ENCODE peak calls at places on chromosome 21, in six cellular contexts. S, K, R, M, C and Q are unnamed samples.

GRCh38 chr21:26833460-26833939 is 11.7 kb downstream of the ADAMTS1 start:
- DNase-seq in S (no peak), K (no peak), R (no peak), M (no peak), C (no peak), Q (no peak)

GRCh38 chr21:42223826-42224575 is 5.1 kb downstream of the ABCG1 start:
- DNase-seq in S (no peak), K (no peak), R (no peak), M (no peak), C (no peak), Q (no peak)

GRCh38 chr21:38816400-38816973 is 10.8 kb downstream of the ETS2 start:
- DNase-seq in S (no peak), K (no peak), R (no peak), M (no peak), C (no peak), Q (no peak)

GRCh38 chr21:41024341-41025056 is 143.5 kb upstream of the BACE2 start:
- DNase-seq in S (no peak), K (no peak), R (no peak), M (no peak), C (no peak), Q (no peak)

GRCh38 chr21:41478319-41479177 is 29.4 kb downstream of the TMPRSS2 start:
- DNase-seq in S (no peak), K (peak; percentile 53), R (no peak), M (no peak), C (no peak), Q (no peak)

GRCh38 chr21:36323032-36323431 is 3.0 kb downstream of the MORC3 start:
- DNase-seq in S (no peak), K (no peak), R (peak; percentile 61), M (no peak), C (no peak), Q (no peak)

GRCh38 chr21:37845535-37845934 is 70.7 kb downstream of the KCNJ6 start:
- DNase-seq in S (no peak), K (no peak), R (no peak), M (no peak), C (no peak), Q (no peak)

GRCh38 chr21:42250422-42251403 is 31.8 kb downstream of the ABCG1 start:
- DNase-seq in S (no peak), K (no peak), R (no peak), M (no peak), C (no peak), Q (no peak)

GRCh38 chr21:42664614-42665013 is 11.2 kb downstream of the PDE9A start:
- DNase-seq in S (no peak), K (no peak), R (no peak), M (no peak), C (no peak), Q (no peak)

GRCh38 chr21:21232320-21232719 is 234.1 kb downstream of the NCAM2 start:
- DNase-seq in S (no peak), K (no peak), R (peak; percentile 30), M (no peak), C (no peak), Q (peak; percentile 32)

GRCh38 chr21:41868062-41868710 is 11.0 kb downstream of the PRDM15 start:
- DNase-seq in S (peak; percentile 79), K (no peak), R (no peak), M (no peak), C (no peak), Q (no peak)

GRCh38 chr21:42818328-42818749 is 61.0 kb downstream of the WDR4 start:
- DNase-seq in S (no peak), K (peak; percentile 80), R (peak; percentile 71), M (peak; percentile 33), C (peak; percentile 52), Q (peak; percentile 57)

GRCh38 chr21:38277501-38278111 is 20.8 kb downstream of the KCNJ15 start:
- DNase-seq in S (no peak), K (no peak), R (peak; percentile 51), M (no peak), C (no peak), Q (no peak)

GRCh38 chr21:26433386-26433785 is 139.7 kb downstream of the CYYR1 start:
- DNase-seq in S (no peak), K (no peak), R (no peak), M (no peak), C (no peak), Q (no peak)

GRCh38 chr21:27476696-27477095 is 509.8 kb upstream of the ADAMTS5 start:
- DNase-seq in S (no peak), K (no peak), R (no peak), M (no peak), C (no peak), Q (no peak)

GRCh38 chr21:45296638-45297037 is 8.9 kb upstream of the POFUT2 start:
- DNase-seq in S (no peak), K (no peak), R (no peak), M (no peak), C (no peak), Q (no peak)
- H3K4me1 ChIP-seq in S (peaks cover 3% of the 10 kb centered on the region), K (peaks cover 9% of the 10 kb centered on the region), R (peaks cover 62% of the 10 kb centered on the region), M (peaks cover 17% of the 10 kb centered on the region), C (peaks cover 73% of the 10 kb centered on the region), Q (peaks cover 50% of the 10 kb centered on the region)

GRCh38 chr21:32349333-32349944 is 43.4 kb downstream of the URB1 start:
- DNase-seq in S (no peak), K (no peak), R (no peak), M (no peak), C (no peak), Q (no peak)
- H3K36me3 ChIP-seq in S (peaks cover 51% of the 10 kb centered on the region), K (peaks cover 81% of the 10 kb centered on the region), R (peaks cover 100% of the 10 kb centered on the region), M (peaks cover 83% of the 10 kb centered on the region), C (peaks cover 97% of the 10 kb centered on the region), Q (peaks cover 99% of the 10 kb centered on the region)

GRCh38 chr21:16708431-16708830 is 804.4 kb upstream of the CXADR start:
- DNase-seq in S (no peak), K (no peak), R (no peak), M (no peak), C (no peak), Q (no peak)

GRCh38 chr21:16713331-16714114 is 799.3 kb upstream of the CXADR start:
- DNase-seq in S (no peak), K (no peak), R (no peak), M (no peak), C (no peak), Q (no peak)

GRCh38 chr21:16707274-16707673 is 805.6 kb upstream of the CXADR start:
- DNase-seq in S (no peak), K (no peak), R (no peak), M (no peak), C (no peak), Q (no peak)

GRCh38 chr21:16709866-16710550 is 802.8 kb upstream of the CXADR start:
- DNase-seq in S (no peak), K (no peak), R (no peak), M (no peak), C (peak; percentile 16), Q (no peak)
- TF ChIP-seq ZNF274 in S (no peak), K (no peak), R (no peak), M (no peak), C (no peak), Q (no peak)

GRCh38 chr21:45052960-45053359 is 21.4 kb upstream of the ADARB1 start:
- DNase-seq in S (no peak), K (no peak), R (no peak), M (no peak), C (no peak), Q (no peak)
- H3K4me1 ChIP-seq in S (no peaks in the 10 kb centered on the region), K (peaks cover 15% of the 10 kb centered on the region), R (peaks cover 9% of the 10 kb centered on the region), M (no peaks in the 10 kb centered on the region), C (peaks cover 32% of the 10 kb centered on the region), Q (peaks cover 21% of the 10 kb centered on the region)

DNA sequence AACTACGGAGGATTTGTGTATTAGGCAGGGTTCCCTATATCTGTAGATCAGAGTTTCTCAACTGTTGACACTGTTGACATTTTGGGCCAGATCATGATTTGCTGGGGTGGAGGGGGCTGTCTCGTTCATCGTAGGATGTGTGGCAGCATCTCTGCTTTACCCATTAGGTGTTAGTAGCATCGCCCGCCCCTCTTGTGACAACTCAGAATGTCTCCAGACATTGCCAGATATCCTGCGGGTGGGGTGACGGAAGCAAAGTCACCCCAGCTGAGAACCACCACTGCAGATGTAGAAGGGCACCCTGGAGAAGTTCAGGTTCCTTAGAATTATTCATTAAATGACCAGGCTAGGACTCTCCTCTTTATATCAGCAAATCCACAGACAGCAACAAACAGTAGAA is 125.9 kb downstream of the CLIC6 start:
- DNase-seq in S (no peak), K (no peak), R (no peak), M (no peak), C (no peak), Q (no peak)
- H3K36me3 ChIP-seq in S (no peaks in the 10 kb centered on the region), K (no peaks in the 10 kb centered on the region), R (peaks cover 80% of the 10 kb centered on the region), M (peaks cover 10% of the 10 kb centered on the region), C (peaks cover 21% of the 10 kb centered on the region), Q (peaks cover 61% of the 10 kb centered on the region)

GRCh38 chr21:33064623-33064996 is 5.3 kb upstream of the OLIG1 start:
- DNase-seq in S (no peak), K (no peak), R (no peak), M (no peak), C (no peak), Q (no peak)
- TF ChIP-seq ZNF274 in S (no peak), K (no peak), R (no peak), M (no peak), C (no peak), Q (no peak)

GRCh38 chr21:15749868-15750174 is 20.0 kb downstream of the USP25 start:
- DNase-seq in S (no peak), K (no peak), R (peak; percentile 27), M (no peak), C (no peak), Q (no peak)
- H3K4me1 ChIP-seq in S (no peaks in the 10 kb centered on the region), K (peaks cover 20% of the 10 kb centered on the region), R (peaks cover 18% of the 10 kb centered on the region), M (no peaks in the 10 kb centered on the region), C (peaks cover 51% of the 10 kb centered on the region), Q (no peaks in the 10 kb centered on the region)

GRCh38 chr21:33512481-33512880 is 21.0 kb upstream of the DNAJC28 start:
- DNase-seq in S (no peak), K (no peak), R (no peak), M (no peak), C (no peak), Q (no peak)

GRCh38 chr21:33510826-33511225 is 19.3 kb upstream of the DNAJC28 start:
- DNase-seq in S (no peak), K (no peak), R (peak; percentile 81), M (no peak), C (no peak), Q (no peak)

GRCh38 chr21:33518899-33519298 is 23.0 kb downstream of the GART start:
- DNase-seq in S (no peak), K (no peak), R (no peak), M (no peak), C (no peak), Q (no peak)

GRCh38 chr21:33514234-33514633 is 22.7 kb upstream of the DNAJC28 start:
- DNase-seq in S (no peak), K (no peak), R (no peak), M (no peak), C (no peak), Q (no peak)
- H3K36me3 ChIP-seq in S (peaks cover 5% of the 10 kb centered on the region), K (peaks cover 55% of the 10 kb centered on the region), R (peaks cover 95% of the 10 kb centered on the region), M (peaks cover 57% of the 10 kb centered on the region), C (peaks cover 70% of the 10 kb centered on the region), Q (peaks cover 94% of the 10 kb centered on the region)